ENCODE peak calls at places on chromosomes 12 and 14, in six cellular contexts. Z, C, G, P, V and J are unnamed samples. For H3K36me3, the result is how much of the 10 kb centered on the place peaks cover.

GRCh38 chr12:40559865-40560264 is 132.4 kb upstream of the CNTN1 start:
- DNase-seq in Z (no peak), C (no peak), G (no peak), P (no peak), V (no peak), J (no peak)

GRCh38 chr14:56796259-56796658 is 14.0 kb downstream of the OTX2 start:
- DNase-seq in Z (no peak), C (no peak), G (no peak), P (no peak), V (no peak), J (no peak)

GRCh38 chr12:80864046-80864735 is 73.5 kb downstream of the LIN7A start:
- DNase-seq in Z (no peak), C (no peak), G (no peak), P (no peak), V (no peak), J (no peak)

GRCh38 chr12:19885092-19885813 is 446.0 kb downstream of the AEBP2 start:
- DNase-seq in Z (peak), C (no peak), G (no peak), P (no peak), V (no peak), J (no peak)

GRCh38 chr12:113291586-113291985 is 43.3 kb downstream of the SLC8B1 start:
- DNase-seq in Z (no peak), C (no peak), G (no peak), P (no peak), V (no peak), J (no peak)

GRCh38 chr14:100048786-100049185 is 16.4 kb upstream of the EVL start:
- DNase-seq in Z (no peak), C (no peak), G (no peak), P (no peak), V (no peak), J (no peak)

GRCh38 chr14:43012817-43013216 is 1406.1 kb downstream of the LRFN5 start:
- DNase-seq in Z (no peak), C (no peak), G (no peak), P (no peak), V (no peak), J (no peak)

GRCh38 chr12:116376354-116377193 is 99.1 kb upstream of the MED13L start:
- DNase-seq in Z (no peak), C (no peak), G (no peak), P (no peak), V (no peak), J (no peak)

GRCh38 chr12:14272954-14273910 is 92.2 kb upstream of the ATF7IP start:
- DNase-seq in Z (no peak), C (no peak), G (no peak), P (no peak), V (no peak), J (no peak)

GRCh38 chr14:94599656-94600004 is 12.6 kb upstream of the SERPINA3 start:
- DNase-seq in Z (no peak), C (no peak), G (no peak), P (no peak), V (no peak), J (no peak)

GRCh38 chr12:29429999-29430698 is 49.2 kb upstream of the ERGIC2 start:
- DNase-seq in Z (no peak), C (no peak), G (no peak), P (no peak), V (no peak), J (no peak)

DNA sequence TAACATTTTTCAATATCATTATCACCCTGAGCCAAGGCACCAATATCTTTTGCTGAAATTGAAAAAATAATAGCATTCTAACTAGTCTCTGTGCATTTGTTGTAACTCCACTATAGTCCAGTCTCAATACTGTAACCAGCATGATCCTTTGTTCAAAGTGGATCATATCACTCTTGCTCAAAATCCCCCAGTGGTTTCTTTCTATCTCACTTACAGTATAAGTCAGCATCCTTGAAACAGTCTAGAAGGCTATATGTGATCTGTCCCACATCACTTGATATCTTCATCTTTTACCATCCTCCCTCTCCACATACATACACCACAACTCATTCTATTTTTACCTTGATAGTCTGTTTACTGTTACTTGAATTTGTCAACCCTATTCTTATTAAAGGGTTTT is 435.7 kb downstream of the CCER1 start:
- DNase-seq in Z (no peak), C (no peak), G (no peak), P (no peak), V (no peak), J (no peak)
- H3K36me3 ChIP-seq in Z (under half), C (under half), G (under half), P (under half), V (under half), J (under half)

DNA sequence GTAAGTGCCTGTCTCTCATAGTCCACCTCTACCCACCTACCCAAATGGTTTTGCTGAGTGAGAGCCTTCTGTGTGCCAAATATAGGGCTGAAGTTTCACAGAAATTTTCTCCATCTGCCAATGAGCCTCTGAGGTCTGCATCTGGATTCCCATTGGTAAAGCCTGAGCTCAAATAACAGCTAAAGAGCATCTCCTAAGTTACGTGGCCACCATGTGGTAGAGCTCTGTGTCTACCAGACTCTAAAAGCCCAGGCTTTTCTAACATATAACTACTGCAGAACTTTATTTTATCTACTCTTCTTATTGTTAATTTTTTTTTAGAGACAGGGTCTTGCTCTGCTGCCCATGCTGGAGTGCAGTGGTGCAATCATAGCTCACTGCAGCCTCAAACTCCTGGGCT is 16.0 kb downstream of the AMDHD1 start:
- DNase-seq in Z (no peak), C (no peak), G (peak), P (no peak), V (no peak), J (no peak)
- TF ChIP-seq CTCF in Z (no peak), C (peak), G (no peak), P (no peak), V (no peak), J (no peak)

GRCh38 chr14:87966816-87967215 is 26.2 kb downstream of the GALC start:
- DNase-seq in Z (no peak), C (no peak), G (no peak), P (no peak), V (no peak), J (no peak)
- H3K4me3 ChIP-seq in Z (no peak), C (no peak), G (no peak), P (no peak), V (no peak), J (no peak)

GRCh38 chr12:125072496-125072895 is 7.3 kb downstream of the AACS start:
- DNase-seq in Z (no peak), C (no peak), G (no peak), P (no peak), V (no peak), J (no peak)
- H3K36me3 ChIP-seq in Z (under half), C (under half), G (under half), P (under half), V (under half), J (under half)